ENCODE peak calls at places on chromosomes 16 and 17, in five cellular contexts. One of them, this sample, is unnamed.

GRCh38 chr17:17676752-17677151 is 4.5 kb upstream of the RAI1 start:
- DNase-seq in transverse colon: no peak
- DNase-seq in Karpas-422: no peak
- DNase-seq in heart right ventricle: no peak
- DNase-seq in tibial nerve: no peak
- DNase-seq in this sample: no peak

GRCh38 chr16:50462793-50463507 is 85.2 kb upstream of the NKD1 start:
- DNase-seq in heart right ventricle: no peak
- DNase-seq in Karpas-422: no peak
- DNase-seq in tibial nerve: no peak
- DNase-seq in transverse colon: no peak
- DNase-seq in this sample: no peak

GRCh38 chr16:31009894-31010293 is 544 bp downstream of the STX1B start:
- DNase-seq in tibial nerve: no peak
- DNase-seq in transverse colon: no peak
- DNase-seq in heart right ventricle: no peak
- DNase-seq in Karpas-422: no peak
- DNase-seq in this sample: no peak

GRCh38 chr17:16940116-16940881 is 31.6 kb downstream of the TNFRSF13B start:
- DNase-seq in transverse colon: no peak
- DNase-seq in Karpas-422: no peak
- DNase-seq in tibial nerve: no peak
- DNase-seq in heart right ventricle: no peak
- DNase-seq in this sample: no peak

GRCh38 chr16:86577314-86577971 is 906 bp upstream of the FOXL1 start:
- DNase-seq in Karpas-422: no peak
- DNase-seq in transverse colon: no peak
- DNase-seq in tibial nerve: no peak
- DNase-seq in heart right ventricle: no peak
- DNase-seq in this sample: no peak

GRCh38 chr16:29743475-29743826 is 2.3 kb downstream of the C16orf54 start:
- DNase-seq in heart right ventricle: no peak
- DNase-seq in Karpas-422: no peak
- DNase-seq in transverse colon: no peak
- DNase-seq in tibial nerve: no peak
- DNase-seq in this sample: no peak

GRCh38 chr16:55033225-55034156 is 102.8 kb downstream of the IRX5 start:
- DNase-seq in transverse colon: no peak
- DNase-seq in heart right ventricle: no peak
- DNase-seq in tibial nerve: no peak
- DNase-seq in Karpas-422: no peak
- DNase-seq in this sample: no peak

GRCh38 chr16:22240023-22240697 is 34.1 kb downstream of the EEF2K start:
- DNase-seq in transverse colon: no peak
- DNase-seq in tibial nerve: no peak
- DNase-seq in heart right ventricle: no peak
- DNase-seq in Karpas-422: no peak
- DNase-seq in this sample: no peak

GRCh38 chr17:82302991-82303943 is 14.1 kb downstream of the CD7 start:
- DNase-seq in Karpas-422: no peak
- DNase-seq in transverse colon: no peak
- DNase-seq in heart right ventricle: no peak
- DNase-seq in tibial nerve: no peak
- DNase-seq in this sample: no peak

GRCh38 chr17:71938340-71939010 is 182.3 kb upstream of the SOX9 start:
- DNase-seq in heart right ventricle: no peak
- DNase-seq in Karpas-422: no peak
- DNase-seq in tibial nerve: no peak
- DNase-seq in transverse colon: no peak
- DNase-seq in this sample: no peak

GRCh38 chr17:71937914-71938313 is 182.9 kb upstream of the SOX9 start:
- DNase-seq in Karpas-422: no peak
- DNase-seq in tibial nerve: no peak
- DNase-seq in heart right ventricle: no peak
- DNase-seq in transverse colon: no peak
- DNase-seq in this sample: no peak

GRCh38 chr17:71936977-71937376 is 183.8 kb upstream of the SOX9 start:
- DNase-seq in heart right ventricle: no peak
- DNase-seq in transverse colon: no peak
- DNase-seq in tibial nerve: no peak
- DNase-seq in Karpas-422: no peak
- DNase-seq in this sample: peak

GRCh38 chr17:71942626-71943025 is 178.2 kb upstream of the SOX9 start:
- DNase-seq in tibial nerve: no peak
- DNase-seq in Karpas-422: no peak
- DNase-seq in transverse colon: peak
- DNase-seq in heart right ventricle: no peak
- DNase-seq in this sample: no peak

DNA sequence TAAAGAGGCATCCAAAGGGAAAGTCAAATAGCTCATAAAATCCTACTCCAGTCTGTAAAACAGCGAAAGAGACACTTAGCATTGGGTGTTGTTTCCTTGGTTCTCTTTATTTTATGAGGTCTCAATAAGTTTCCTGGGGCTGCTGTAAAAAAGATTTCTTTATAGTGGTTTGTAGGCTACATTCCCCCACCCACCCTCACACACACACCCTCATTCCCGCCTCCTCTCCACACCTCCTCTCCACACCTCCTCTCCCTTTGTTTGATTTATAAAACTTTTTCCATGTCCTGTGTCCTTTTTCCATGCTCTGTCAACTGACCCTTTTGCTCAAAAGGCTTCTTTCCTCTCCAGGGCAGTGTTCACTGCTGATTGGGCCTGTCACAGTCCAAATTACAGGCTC is 178.9 kb upstream of the SOX9 start:
- DNase-seq in heart right ventricle: no peak
- DNase-seq in Karpas-422: no peak
- DNase-seq in transverse colon: peak
- DNase-seq in tibial nerve: no peak
- DNase-seq in this sample: no peak
- H3K27ac ChIP-seq in heart right ventricle: no peak
- H3K27ac ChIP-seq in Karpas-422: no peak
- H3K27ac ChIP-seq in transverse colon: peak
- H3K27ac ChIP-seq in tibial nerve: no peak
- H3K27ac ChIP-seq in this sample: no peak

GRCh38 chr16:3047387-3047720 is 993 bp downstream of the MMP25 start:
- DNase-seq in heart right ventricle: no peak
- DNase-seq in transverse colon: no peak
- DNase-seq in Karpas-422: no peak
- DNase-seq in tibial nerve: no peak
- DNase-seq in this sample: no peak

GRCh38 chr16:3049921-3050481 is 3.6 kb downstream of the MMP25 start:
- DNase-seq in heart right ventricle: no peak
- DNase-seq in Karpas-422: no peak
- DNase-seq in tibial nerve: no peak
- DNase-seq in transverse colon: no peak
- DNase-seq in this sample: no peak

GRCh38 chr16:3044708-3045107 is 1.7 kb upstream of the MMP25 start:
- DNase-seq in heart right ventricle: no peak
- DNase-seq in Karpas-422: no peak
- DNase-seq in tibial nerve: no peak
- DNase-seq in transverse colon: no peak
- DNase-seq in this sample: no peak

GRCh38 chr16:3045758-3046505 is 429 bp upstream of the MMP25 start:
- DNase-seq in tibial nerve: no peak
- DNase-seq in heart right ventricle: no peak
- DNase-seq in transverse colon: peak
- DNase-seq in Karpas-422: no peak
- DNase-seq in this sample: no peak

DNA sequence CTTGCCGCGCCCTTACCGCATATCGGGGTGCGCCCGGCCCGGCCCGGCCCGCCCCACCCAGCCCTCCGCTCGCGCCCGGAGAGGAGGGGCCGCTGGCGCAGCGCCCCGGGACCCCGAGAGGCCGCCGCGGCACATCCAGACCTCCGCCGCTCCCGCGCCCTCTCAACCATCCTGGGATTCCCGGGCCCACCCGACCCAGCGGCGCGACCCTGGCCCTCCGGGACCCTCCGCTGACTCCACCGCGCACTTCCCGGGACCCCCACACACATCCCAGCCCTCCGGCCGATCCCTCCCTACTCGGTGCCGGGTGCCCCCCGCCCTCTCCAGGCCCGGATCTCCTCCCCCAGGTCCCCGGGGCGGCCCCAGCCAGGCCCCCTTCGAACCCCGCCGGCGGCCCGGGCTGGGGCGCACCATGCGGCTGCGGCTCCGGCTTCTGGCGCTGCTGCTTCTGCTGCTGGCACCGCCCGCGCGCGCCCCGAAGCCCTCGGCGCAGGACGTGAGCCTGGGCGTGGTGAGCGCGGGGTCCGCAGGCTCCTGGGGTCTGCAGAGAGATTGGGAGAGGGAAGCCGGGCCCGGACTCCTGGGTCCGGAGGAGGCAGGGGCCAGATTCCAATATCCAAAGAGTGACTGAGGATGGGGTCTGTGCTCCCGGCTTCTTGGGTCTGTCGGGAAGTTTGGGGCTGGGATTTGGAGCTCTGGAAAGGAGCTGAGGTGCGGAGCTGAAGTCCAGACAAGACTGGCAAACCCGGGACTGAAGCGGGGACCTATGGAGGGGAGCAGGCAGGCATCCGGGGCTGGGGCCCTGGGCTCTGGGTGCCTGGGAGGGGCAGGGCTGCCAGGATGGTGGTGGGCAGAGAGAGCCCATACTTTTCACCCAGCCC is at the start of gene MMP25:
- DNase-seq in tibial nerve: no peak
- DNase-seq in Karpas-422: no peak
- DNase-seq in transverse colon: no peak
- DNase-seq in heart right ventricle: no peak
- DNase-seq in this sample: no peak
- H3K27ac ChIP-seq in tibial nerve: no peak
- H3K27ac ChIP-seq in Karpas-422: no peak
- H3K27ac ChIP-seq in transverse colon: no peak
- H3K27ac ChIP-seq in heart right ventricle: peak
- H3K27ac ChIP-seq in this sample: no peak

DNA sequence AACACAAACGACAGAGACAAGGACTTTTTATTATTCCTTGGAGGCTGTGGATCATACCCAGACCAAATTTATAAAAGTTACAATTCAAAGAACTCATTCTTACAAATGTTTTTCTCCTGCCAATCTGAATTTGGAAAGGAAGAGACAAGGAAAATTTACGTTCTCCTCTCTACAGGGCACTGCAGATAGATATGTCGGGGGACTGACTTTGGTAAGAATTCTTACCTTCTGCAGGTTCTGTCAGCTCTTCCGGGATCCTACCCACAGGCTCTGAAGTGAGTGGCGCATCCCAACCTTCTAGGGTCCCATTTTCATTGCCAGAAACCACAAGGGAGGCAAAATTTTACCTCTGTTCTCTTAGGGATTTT is 2.2 kb upstream of the SLFN12L start:
- DNase-seq in heart right ventricle: no peak
- DNase-seq in transverse colon: no peak
- DNase-seq in tibial nerve: no peak
- DNase-seq in Karpas-422: no peak
- DNase-seq in this sample: no peak
- H3K27ac ChIP-seq in heart right ventricle: no peak
- H3K27ac ChIP-seq in transverse colon: peak
- H3K27ac ChIP-seq in tibial nerve: peak
- H3K27ac ChIP-seq in Karpas-422: no peak
- H3K27ac ChIP-seq in this sample: no peak

GRCh38 chr16:3879258-3879886 is 1.1 kb downstream of the CREBBP start:
- DNase-seq in tibial nerve: no peak
- DNase-seq in transverse colon: peak
- DNase-seq in heart right ventricle: peak
- DNase-seq in Karpas-422: peak
- DNase-seq in this sample: no peak
- H3K27ac ChIP-seq in tibial nerve: peak
- H3K27ac ChIP-seq in transverse colon: peak
- H3K27ac ChIP-seq in heart right ventricle: peak
- H3K27ac ChIP-seq in Karpas-422: no peak
- H3K27ac ChIP-seq in this sample: no peak

GRCh38 chr17:21573961-21574610 is 118.2 kb upstream of the KCNJ18 start:
- DNase-seq in tibial nerve: peak
- DNase-seq in heart right ventricle: peak
- DNase-seq in Karpas-422: no peak
- DNase-seq in transverse colon: peak
- DNase-seq in this sample: no peak
- H3K27ac ChIP-seq in tibial nerve: no peak
- H3K27ac ChIP-seq in heart right ventricle: no peak
- H3K27ac ChIP-seq in Karpas-422: no peak
- H3K27ac ChIP-seq in transverse colon: no peak
- H3K27ac ChIP-seq in this sample: no peak

GRCh38 chr17:40316571-40317344 is 7.8 kb downstream of the RARA start:
- DNase-seq in heart right ventricle: peak
- DNase-seq in tibial nerve: no peak
- DNase-seq in transverse colon: peak
- DNase-seq in Karpas-422: no peak
- DNase-seq in this sample: peak
- H3K27ac ChIP-seq in heart right ventricle: peak
- H3K27ac ChIP-seq in tibial nerve: peak
- H3K27ac ChIP-seq in transverse colon: peak
- H3K27ac ChIP-seq in Karpas-422: no peak
- H3K27ac ChIP-seq in this sample: peak

GRCh38 chr17:19292377-19292711 is 55.2 kb downstream of the EPN2 start:
- DNase-seq in heart right ventricle: no peak
- DNase-seq in transverse colon: no peak
- DNase-seq in Karpas-422: no peak
- DNase-seq in tibial nerve: no peak
- DNase-seq in this sample: no peak
- H3K27ac ChIP-seq in heart right ventricle: no peak
- H3K27ac ChIP-seq in transverse colon: no peak
- H3K27ac ChIP-seq in Karpas-422: no peak
- H3K27ac ChIP-seq in tibial nerve: no peak
- H3K27ac ChIP-seq in this sample: no peak

GRCh38 chr17:75894049-75894742 is 2.6 kb downstream of the TRIM65 start:
- DNase-seq in tibial nerve: no peak
- DNase-seq in Karpas-422: no peak
- DNase-seq in transverse colon: no peak
- DNase-seq in heart right ventricle: no peak
- DNase-seq in this sample: no peak
- H3K27ac ChIP-seq in tibial nerve: peak
- H3K27ac ChIP-seq in Karpas-422: no peak
- H3K27ac ChIP-seq in transverse colon: peak
- H3K27ac ChIP-seq in heart right ventricle: no peak
- H3K27ac ChIP-seq in this sample: no peak

DNA sequence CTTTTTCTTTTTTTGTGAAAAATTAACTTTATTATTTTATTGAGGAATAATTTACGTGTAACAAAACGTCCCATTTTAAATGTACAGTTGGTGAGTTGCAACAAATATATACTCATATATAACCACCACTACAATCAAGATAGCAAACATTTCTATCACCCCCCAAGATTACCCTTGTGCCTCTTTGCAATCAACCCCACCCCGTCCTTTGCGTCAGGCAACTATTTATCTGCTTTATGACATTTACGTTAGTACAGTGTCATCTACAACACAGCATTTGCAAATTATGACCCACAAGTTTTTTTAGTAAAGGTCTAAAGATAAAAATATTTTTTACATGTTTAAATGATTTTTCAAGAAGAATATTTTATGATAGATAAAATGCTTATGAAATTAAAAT is 485.6 kb upstream of the SOX9 start:
- DNase-seq in Karpas-422: no peak
- DNase-seq in transverse colon: peak
- DNase-seq in tibial nerve: no peak
- DNase-seq in heart right ventricle: no peak
- DNase-seq in this sample: no peak
- H3K27ac ChIP-seq in Karpas-422: no peak
- H3K27ac ChIP-seq in transverse colon: no peak
- H3K27ac ChIP-seq in tibial nerve: no peak
- H3K27ac ChIP-seq in heart right ventricle: no peak
- H3K27ac ChIP-seq in this sample: no peak